ENCODE peak calls at places on chromosomes 13 and 19, in eight cellular contexts. K is H1, Z is GM23338, I is breast epithelium, H is Panc1, T is spleen, N is HCT116, V is GM12891. U is an unnamed sample.

GRCh38 chr13:81872581-81872980 is 1531.7 kb upstream of the SPRY2 start:
- DNase-seq in K (no peak), Z (peak), I (no peak), H (no peak), T (no peak), N (peak), V (no peak), U (peak)

GRCh38 chr19:55400281-55401087 is 7.1 kb downstream of the UBE2S start:
- DNase-seq in K (no peak), Z (no peak), I (no peak), H (no peak), T (no peak), N (no peak), V (no peak), U (no peak)

GRCh38 chr13:94674609-94675348 is 37.6 kb downstream of the SOX21 start:
- DNase-seq in K (peak), Z (peak), I (no peak), H (peak), T (no peak), N (peak), V (peak), U (peak)

GRCh38 chr19:2274937-2275535 is 6.9 kb downstream of the PEAK3 start:
- DNase-seq in K (peak), Z (peak), I (no peak), H (no peak), T (peak), N (no peak), V (no peak), U (peak)

GRCh38 chr13:37595162-37595561 is 3.4 kb downstream of the POSTN start:
- DNase-seq in K (no peak), Z (peak), I (no peak), H (no peak), T (no peak), N (no peak), V (no peak), U (no peak)

GRCh38 chr13:96053003-96053703 is at the start of gene UGGT2:
- DNase-seq in K (peak), Z (peak), I (peak), H (no peak), T (peak), N (peak), V (peak), U (peak)

GRCh38 chr19:17214531-17215124 is 529 bp upstream of the USE1 start:
- DNase-seq in K (peak), Z (peak), I (no peak), H (no peak), T (peak), N (no peak), V (no peak), U (peak)

GRCh38 chr19:49560358-49560900 is 19.9 kb downstream of the NOSIP start:
- DNase-seq in K (no peak), Z (no peak), I (no peak), H (no peak), T (no peak), N (no peak), V (no peak), U (no peak)

GRCh38 chr19:58033741-58034475 is at the start of gene ZSCAN1:
- DNase-seq in K (peak), Z (peak), I (peak), H (no peak), T (peak), N (no peak), V (no peak), U (peak)

GRCh38 chr13:56586966-56587365 is 553.8 kb upstream of the PRR20A start:
- DNase-seq in K (no peak), Z (no peak), I (no peak), H (no peak), T (no peak), N (no peak), V (no peak), U (no peak)

GRCh38 chr19:16888629-16889371 is at the start of gene F2RL3:
- DNase-seq in K (no peak), Z (peak), I (no peak), H (no peak), T (peak), N (no peak), V (peak), U (peak)

GRCh38 chr13:45196622-45197021 is 4.2 kb downstream of the KCTD4 start:
- DNase-seq in K (no peak), Z (no peak), I (no peak), H (no peak), T (no peak), N (no peak), V (no peak), U (no peak)

GRCh38 chr13:23644527-23644926 is 74.3 kb downstream of the TNFRSF19 start:
- DNase-seq in K (no peak), Z (no peak), I (no peak), H (no peak), T (no peak), N (no peak), V (no peak), U (no peak)

GRCh38 chr19:6616011-6616410 is 25.1 kb upstream of the CD70 start:
- DNase-seq in K (no peak), Z (no peak), I (no peak), H (no peak), T (no peak), N (no peak), V (no peak), U (no peak)

GRCh38 chr19:5851302-5851701 is at the start of gene FUT3:
- DNase-seq in K (no peak), Z (no peak), I (no peak), H (no peak), T (no peak), N (no peak), V (no peak), U (no peak)

GRCh38 chr19:49194408-49194807 is 36.8 kb downstream of the TRPM4 start:
- DNase-seq in K (no peak), Z (no peak), I (no peak), H (no peak), T (no peak), N (no peak), V (no peak), U (no peak)

GRCh38 chr13:98446234-98446621 is 130.7 kb downstream of the STK24 start:
- DNase-seq in K (no peak), Z (no peak), I (no peak), H (no peak), T (no peak), N (no peak), V (no peak), U (no peak)

GRCh38 chr13:90307136-90307535 is 1040.4 kb upstream of the MIR17HG start:
- DNase-seq in K (no peak), Z (no peak), I (no peak), H (no peak), T (no peak), N (no peak), V (no peak), U (no peak)

DNA sequence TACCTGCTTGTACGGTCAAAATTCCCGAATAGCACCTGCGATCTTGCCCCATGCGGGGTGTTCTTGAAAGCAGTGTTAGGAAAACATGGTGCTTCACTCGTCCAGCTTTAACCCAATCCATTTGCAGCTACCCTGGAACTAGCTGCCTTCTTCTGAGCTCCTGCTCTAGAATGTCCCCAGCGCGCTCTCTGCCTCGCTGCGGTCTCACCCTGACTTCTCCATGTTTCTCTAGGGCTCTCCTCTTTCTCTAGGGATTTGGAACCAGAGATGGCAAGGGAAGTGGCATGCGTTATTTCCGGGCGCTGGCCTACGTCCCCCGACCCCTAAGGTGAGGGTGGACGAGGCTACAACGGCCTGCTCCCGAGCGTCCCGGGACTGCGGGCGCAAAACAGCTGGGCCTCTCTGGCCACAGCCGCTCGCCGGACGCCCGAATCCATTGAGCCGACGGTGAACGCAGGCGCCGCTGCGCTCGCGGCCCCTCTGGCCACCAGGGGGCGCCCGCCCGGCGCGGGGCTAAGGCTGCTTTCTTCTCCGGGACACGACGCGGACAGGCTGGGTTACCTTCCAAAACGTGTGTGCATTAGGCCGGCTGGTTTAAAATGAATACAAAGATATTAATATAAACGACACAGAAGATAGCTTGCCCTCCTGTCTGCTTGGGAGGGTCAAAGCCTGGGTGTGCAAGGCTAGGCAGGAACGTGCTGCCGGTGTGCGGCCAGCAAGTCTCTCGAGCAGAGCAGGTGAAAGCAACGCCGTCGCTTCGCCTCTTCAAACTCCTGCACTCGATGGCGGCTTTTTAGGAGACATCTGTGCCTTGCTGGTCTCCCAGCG is 1.8 kb upstream of the SPRY2 start:
- DNase-seq in K (peak), Z (peak), I (peak), H (no peak), T (peak), N (no peak), V (no peak), U (peak)
- TF ChIP-seq POLR2AphosphoS5 in K (peak), Z (no peak), I (peak), H (no peak), T (peak), N (no peak), V (no peak), U (no peak)

GRCh38 chr13:75803982-75804381 is 167.9 kb downstream of the LMO7 start:
- DNase-seq in K (no peak), Z (peak), I (no peak), H (no peak), T (no peak), N (no peak), V (no peak), U (no peak)

GRCh38 chr13:75802161-75802560 is 166.0 kb downstream of the LMO7 start:
- DNase-seq in K (no peak), Z (no peak), I (no peak), H (no peak), T (no peak), N (no peak), V (no peak), U (no peak)

GRCh38 chr13:75801388-75801787 is 165.3 kb downstream of the LMO7 start:
- DNase-seq in K (no peak), Z (no peak), I (no peak), H (no peak), T (no peak), N (no peak), V (no peak), U (no peak)

GRCh38 chr13:75800545-75800944 is 164.4 kb downstream of the LMO7 start:
- DNase-seq in K (peak), Z (peak), I (no peak), H (no peak), T (no peak), N (peak), V (no peak), U (no peak)

DNA sequence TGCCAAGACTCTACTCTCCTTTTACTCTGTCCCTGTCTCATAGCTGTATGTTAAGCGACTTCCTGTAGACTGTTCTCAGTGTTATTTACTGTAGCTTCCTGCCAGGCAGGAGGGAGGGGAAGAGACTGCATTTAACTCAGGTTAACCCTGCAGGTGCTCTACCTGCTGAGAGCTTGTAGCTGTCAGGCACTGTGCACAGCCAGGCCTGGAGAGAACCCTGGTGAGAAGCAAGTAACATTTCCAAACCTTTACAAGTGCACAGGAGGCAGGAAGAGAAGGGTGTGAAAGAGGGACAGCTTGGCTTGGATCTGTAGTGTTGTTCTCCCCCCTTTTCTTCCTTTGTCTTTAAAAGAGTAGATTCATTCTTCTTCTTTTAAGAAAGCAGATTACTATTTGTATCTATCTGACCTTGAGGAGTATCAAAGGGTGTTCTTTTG is 167.1 kb downstream of the LMO7 start:
- DNase-seq in K (peak), Z (peak), I (no peak), H (no peak), T (no peak), N (no peak), V (no peak), U (no peak)
- TF ChIP-seq POLR2AphosphoS5 in K (no peak), Z (peak), I (no peak), H (no peak), T (no peak), N (no peak), V (no peak), U (no peak)

DNA sequence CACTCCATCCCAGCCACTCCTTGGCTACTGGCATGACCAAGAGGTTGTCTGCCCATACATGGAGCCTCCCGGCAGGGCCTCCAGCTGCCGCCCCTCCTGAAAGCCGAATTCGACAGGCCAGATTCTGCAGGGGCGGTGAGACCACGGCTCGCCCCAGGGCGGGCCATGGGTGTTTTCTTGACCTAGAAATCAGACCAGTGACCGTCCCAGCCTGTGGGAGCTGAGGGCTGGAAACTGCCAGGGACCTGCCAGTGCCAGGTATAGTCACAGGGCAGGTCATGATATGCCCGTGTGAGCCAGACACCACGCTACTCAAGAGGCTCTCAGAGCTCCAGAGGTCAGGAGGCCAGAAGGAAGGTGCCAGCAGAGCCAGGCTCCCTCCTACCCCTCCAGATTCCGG is 16.8 kb downstream of the DAPK3 start:
- DNase-seq in K (no peak), Z (no peak), I (no peak), H (no peak), T (no peak), N (no peak), V (no peak), U (no peak)
- TF ChIP-seq POLR2AphosphoS5 in K (no peak), Z (no peak), I (no peak), H (no peak), T (no peak), N (no peak), V (no peak), U (no peak)

GRCh38 chr13:99564389-99564788 is 63.1 kb downstream of the TM9SF2 start:
- DNase-seq in K (no peak), Z (no peak), I (no peak), H (no peak), T (no peak), N (no peak), V (no peak), U (no peak)

GRCh38 chr13:99566125-99567083 is 65.1 kb downstream of the TM9SF2 start:
- DNase-seq in K (no peak), Z (peak), I (no peak), H (no peak), T (no peak), N (no peak), V (peak), U (no peak)

GRCh38 chr13:99565478-99566124 is 64.3 kb downstream of the TM9SF2 start:
- DNase-seq in K (peak), Z (peak), I (no peak), H (no peak), T (no peak), N (no peak), V (no peak), U (no peak)
- TF ChIP-seq POLR2AphosphoS5 in K (peak), Z (no peak), I (no peak), H (no peak), T (peak), N (no peak), V (no peak), U (no peak)

DNA sequence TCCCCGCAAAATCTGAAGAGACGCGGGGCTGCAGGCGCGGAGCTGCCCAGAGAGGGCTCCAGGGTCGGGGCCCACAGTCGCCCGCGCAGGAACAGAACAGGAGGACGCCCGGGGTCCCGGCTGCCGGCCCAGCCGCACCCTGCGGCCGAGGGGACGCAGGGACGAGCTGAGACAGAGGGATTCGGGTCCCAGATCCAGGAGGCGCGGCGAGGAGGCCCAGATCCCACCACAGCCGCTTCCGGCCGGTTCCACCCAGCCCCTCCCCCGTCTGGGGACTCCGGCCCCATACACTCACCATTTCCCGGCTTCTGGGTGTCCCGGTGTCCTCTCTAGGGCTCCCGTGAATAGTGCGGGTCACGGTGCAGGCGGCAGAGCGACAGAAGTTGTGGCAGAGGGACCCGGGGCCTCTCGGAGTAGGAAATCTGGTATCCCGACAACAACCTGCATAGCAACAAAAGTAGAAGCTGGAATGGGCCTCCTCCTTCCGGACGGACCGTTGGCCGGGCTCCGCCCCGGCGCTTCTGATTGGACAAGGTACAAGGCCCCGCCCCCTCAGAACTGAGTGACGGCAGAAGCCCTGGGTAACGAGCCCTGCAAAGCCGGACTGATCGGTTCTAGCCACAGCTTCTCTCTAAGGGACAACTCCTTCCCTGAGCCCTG is at the start of gene ZNF20:
- DNase-seq in K (peak), Z (peak), I (peak), H (no peak), T (peak), N (peak), V (peak), U (peak)
- TF ChIP-seq POLR2AphosphoS5 in K (peak), Z (peak), I (peak), H (peak), T (peak), N (no peak), V (peak), U (peak)

GRCh38 chr13:113741101-113741731 is 17.8 kb upstream of the TMEM255B start:
- DNase-seq in K (no peak), Z (no peak), I (no peak), H (no peak), T (peak), N (no peak), V (no peak), U (no peak)
- TF ChIP-seq POLR2AphosphoS5 in K (no peak), Z (no peak), I (no peak), H (no peak), T (no peak), N (no peak), V (no peak), U (no peak)

GRCh38 chr13:105144020-105144419 is 1391.4 kb downstream of the EFNB2 start:
- DNase-seq in K (no peak), Z (peak), I (no peak), H (no peak), T (no peak), N (no peak), V (no peak), U (no peak)

GRCh38 chr13:105142556-105142955 is 1392.9 kb downstream of the EFNB2 start:
- DNase-seq in K (no peak), Z (no peak), I (no peak), H (no peak), T (no peak), N (no peak), V (no peak), U (no peak)

GRCh38 chr13:105139048-105139379 is 1396.4 kb downstream of the EFNB2 start:
- DNase-seq in K (no peak), Z (no peak), I (no peak), H (no peak), T (no peak), N (no peak), V (peak), U (no peak)

GRCh38 chr13:105135852-105136251 is 1399.6 kb downstream of the EFNB2 start:
- DNase-seq in K (no peak), Z (no peak), I (no peak), H (no peak), T (no peak), N (no peak), V (no peak), U (peak)

DNA sequence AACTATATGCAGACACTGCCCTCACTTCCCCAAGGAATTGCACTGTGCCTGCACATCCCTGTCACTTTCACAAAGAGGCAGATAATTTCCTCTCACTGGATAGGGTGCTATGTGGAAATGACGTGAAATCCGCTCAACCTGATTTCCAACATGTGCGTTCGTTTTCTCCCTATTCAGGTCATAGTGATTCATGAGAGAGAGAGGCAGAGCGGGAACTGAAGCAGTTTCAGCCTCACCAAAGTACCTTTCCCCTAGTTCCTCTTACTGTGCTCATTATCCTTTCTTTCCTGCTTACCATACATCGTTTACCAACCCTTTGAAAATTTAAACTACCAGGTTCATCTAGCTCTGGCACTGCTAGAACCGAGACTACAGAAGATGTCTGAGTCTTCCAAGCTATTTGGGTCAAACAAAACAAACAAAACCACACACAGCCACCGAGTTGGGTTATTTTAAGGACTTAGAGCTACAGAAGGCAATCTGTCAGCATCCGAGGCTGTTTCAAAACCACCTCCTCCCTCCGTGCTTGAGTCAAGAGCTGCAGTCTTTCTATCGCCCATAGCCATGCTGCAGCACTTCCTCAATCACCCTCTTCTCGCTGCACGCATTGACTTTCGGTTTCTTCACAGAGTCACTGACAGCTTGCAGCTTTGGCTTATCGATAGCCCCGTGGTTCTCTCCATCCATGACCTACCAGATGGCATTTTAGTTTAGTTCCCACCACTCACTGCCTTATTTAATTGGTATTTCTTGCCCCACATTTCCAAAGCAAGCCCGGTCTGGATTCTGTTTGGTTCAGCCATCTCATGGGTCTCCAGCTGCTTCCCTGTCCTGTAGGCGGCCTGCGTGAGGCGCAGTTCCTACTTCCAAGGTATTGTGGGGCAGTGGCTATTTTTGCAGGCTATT is 1395.8 kb downstream of the EFNB2 start:
- DNase-seq in K (no peak), Z (peak), I (no peak), H (no peak), T (peak), N (peak), V (peak), U (no peak)
- TF ChIP-seq POLR2AphosphoS5 in K (no peak), Z (no peak), I (no peak), H (no peak), T (no peak), N (peak), V (peak), U (no peak)

U was measured in SK-N-SH.